ENCODE peak calls at places on chromosomes 1 and 21, in eight cellular contexts. T, W, U, I, Q, O, H and N are unnamed samples. For H3K9me3, the result is how much of the 10 kb centered on the place peaks cover.

GRCh38 chr1:37306871-37307270 is 167.5 kb upstream of the ZC3H12A start:
- DNase-seq in T (no peak), W (no peak), U (no peak), I (no peak), Q (no peak), O (no peak), H (no peak), N (no peak)

GRCh38 chr1:26161408-26162219 is 2.7 kb downstream of the FAM110D start:
- DNase-seq in T (no peak), W (peak), U (peak), I (peak), Q (no peak), O (peak), H (no peak), N (no peak)

GRCh38 chr1:19665456-19666138 is 922 bp downstream of the HTR6 start:
- DNase-seq in T (peak), W (no peak), U (no peak), I (no peak), Q (no peak), O (no peak), H (no peak), N (no peak)

GRCh38 chr1:187121661-187122060 is 292.9 kb downstream of the PLA2G4A start:
- DNase-seq in T (no peak), W (no peak), U (no peak), I (no peak), Q (no peak), O (no peak), H (no peak), N (no peak)

GRCh38 chr1:203744008-203744972 is 20.7 kb upstream of the LAX1 start:
- DNase-seq in T (peak), W (no peak), U (no peak), I (peak), Q (peak), O (no peak), H (no peak), N (no peak)

GRCh38 chr1:167601442-167602380 is 28.3 kb upstream of the RCSD1 start:
- DNase-seq in T (no peak), W (peak), U (peak), I (peak), Q (no peak), O (no peak), H (no peak), N (no peak)

GRCh38 chr1:63980706-63981407 is 207.0 kb downstream of the ROR1 start:
- DNase-seq in T (no peak), W (peak), U (no peak), I (no peak), Q (peak), O (no peak), H (no peak), N (no peak)

GRCh38 chr1:190479537-190479936 is 1.9 kb upstream of the BRINP3 start:
- DNase-seq in T (no peak), W (no peak), U (no peak), I (no peak), Q (no peak), O (no peak), H (no peak), N (no peak)

GRCh38 chr1:108559215-108560142 is at the start of gene EEIG2:
- DNase-seq in T (peak), W (peak), U (peak), I (peak), Q (peak), O (peak), H (peak), N (peak)

GRCh38 chr1:113871597-113872113 is at the start of gene PTPN22:
- DNase-seq in T (no peak), W (peak), U (no peak), I (peak), Q (peak), O (no peak), H (peak), N (no peak)

GRCh38 chr1:22749919-22750670 is 39.5 kb downstream of the EPHB2 start:
- DNase-seq in T (no peak), W (peak), U (no peak), I (no peak), Q (peak), O (peak), H (peak), N (no peak)

GRCh38 chr1:228178737-228179720 is 13.4 kb downstream of the IBA57 start:
- DNase-seq in T (no peak), W (no peak), U (peak), I (no peak), Q (no peak), O (peak), H (no peak), N (no peak)

GRCh38 chr1:162678439-162678838 is 46.2 kb downstream of the DDR2 start:
- DNase-seq in T (no peak), W (no peak), U (no peak), I (no peak), Q (peak), O (no peak), H (peak), N (no peak)

GRCh38 chr21:33021667-33022066 is 4.1 kb upstream of the OLIG2 start:
- DNase-seq in T (no peak), W (no peak), U (no peak), I (no peak), Q (no peak), O (no peak), H (no peak), N (no peak)

GRCh38 chr1:64223329-64224151 is 20.1 kb downstream of the UBE2U start:
- DNase-seq in T (no peak), W (no peak), U (no peak), I (no peak), Q (no peak), O (no peak), H (peak), N (no peak)

GRCh38 chr1:100734716-100735115 is 15.2 kb downstream of the VCAM1 start:
- DNase-seq in T (no peak), W (no peak), U (no peak), I (no peak), Q (no peak), O (no peak), H (peak), N (no peak)

GRCh38 chr1:27557596-27558340 is 46.2 kb downstream of the AHDC1 start:
- DNase-seq in T (peak), W (no peak), U (no peak), I (no peak), Q (no peak), O (no peak), H (no peak), N (peak)

GRCh38 chr1:213999732-214000131 is 12.0 kb downstream of the PROX1 start:
- DNase-seq in T (no peak), W (no peak), U (no peak), I (no peak), Q (no peak), O (no peak), H (no peak), N (no peak)

GRCh38 chr1:229342902-229343587 is at the start of gene CCSAP:
- DNase-seq in T (peak), W (peak), U (peak), I (peak), Q (peak), O (peak), H (no peak), N (no peak)

GRCh38 chr1:56584910-56585528 is 5.7 kb upstream of the PLPP3 start:
- DNase-seq in T (no peak), W (peak), U (peak), I (no peak), Q (peak), O (no peak), H (peak), N (no peak)

GRCh38 chr1:21351898-21352297 is 61.6 kb upstream of the ECE1 start:
- DNase-seq in T (no peak), W (no peak), U (no peak), I (no peak), Q (no peak), O (no peak), H (no peak), N (no peak)

GRCh38 chr1:67285780-67286488 is 21.7 kb upstream of the IL12RB2 start:
- DNase-seq in T (no peak), W (no peak), U (no peak), I (no peak), Q (no peak), O (no peak), H (no peak), N (no peak)

GRCh38 chr1:243233908-243234307 is 21.2 kb downstream of the CEP170 start:
- DNase-seq in T (no peak), W (no peak), U (no peak), I (no peak), Q (no peak), O (no peak), H (peak), N (no peak)

GRCh38 chr1:26184086-26184485 is 6.3 kb upstream of the CATSPER4 start:
- DNase-seq in T (no peak), W (no peak), U (no peak), I (no peak), Q (no peak), O (no peak), H (no peak), N (no peak)

GRCh38 chr1:203038891-203039608 is 12.8 kb downstream of the PPFIA4 start:
- DNase-seq in T (peak), W (peak), U (peak), I (peak), Q (peak), O (peak), H (peak), N (peak)

GRCh38 chr1:228848406-228848805 is 113.1 kb downstream of the RHOU start:
- DNase-seq in T (no peak), W (no peak), U (no peak), I (no peak), Q (no peak), O (no peak), H (no peak), N (no peak)

GRCh38 chr1:200328379-200328778 is 81.5 kb downstream of the ZNF281 start:
- DNase-seq in T (no peak), W (no peak), U (no peak), I (no peak), Q (no peak), O (no peak), H (no peak), N (no peak)

GRCh38 chr1:19797827-19798226 is 1.9 kb downstream of the TMCO4 start:
- DNase-seq in T (no peak), W (no peak), U (no peak), I (no peak), Q (no peak), O (no peak), H (no peak), N (no peak)

GRCh38 chr1:172024516-172024915 is 183.2 kb downstream of the DNM3 start:
- DNase-seq in T (no peak), W (no peak), U (no peak), I (no peak), Q (no peak), O (no peak), H (no peak), N (no peak)

GRCh38 chr21:37684115-37684493 is 232.2 kb downstream of the KCNJ6 start:
- DNase-seq in T (no peak), W (no peak), U (no peak), I (no peak), Q (no peak), O (no peak), H (no peak), N (no peak)

GRCh38 chr21:37687001-37687400 is 229.3 kb downstream of the KCNJ6 start:
- DNase-seq in T (no peak), W (no peak), U (no peak), I (no peak), Q (no peak), O (no peak), H (no peak), N (no peak)

GRCh38 chr21:37684577-37684976 is 231.7 kb downstream of the KCNJ6 start:
- DNase-seq in T (no peak), W (no peak), U (no peak), I (no peak), Q (no peak), O (no peak), H (no peak), N (no peak)

GRCh38 chr21:37683396-37684114 is 232.7 kb downstream of the KCNJ6 start:
- DNase-seq in T (no peak), W (no peak), U (no peak), I (no peak), Q (no peak), O (no peak), H (no peak), N (no peak)

GRCh38 chr21:37688952-37689659 is 227.2 kb downstream of the KCNJ6 start:
- DNase-seq in T (no peak), W (no peak), U (no peak), I (no peak), Q (no peak), O (no peak), H (no peak), N (no peak)
- H3K9me3 ChIP-seq in T (under half), W (under half), U (under half), I (under half), Q (under half), O (under half), H (under half), N (under half)

DNA sequence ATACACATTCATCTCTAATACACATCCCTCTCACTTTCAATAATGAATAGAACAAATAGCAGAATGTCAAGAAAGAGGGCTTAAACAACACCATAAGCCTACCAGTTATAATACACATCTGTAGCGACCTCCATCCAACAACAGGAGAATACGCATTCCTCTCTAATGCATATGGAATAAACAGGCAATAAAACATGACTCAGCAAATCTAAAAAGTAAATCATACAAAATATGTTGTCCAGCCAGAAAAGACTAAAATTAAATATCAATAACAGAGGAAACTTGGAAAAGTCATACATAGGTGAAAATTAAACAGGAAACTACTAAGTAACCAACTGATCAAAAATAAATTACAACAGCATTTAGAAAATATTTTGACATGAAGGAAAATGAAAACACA is 1127.5 kb upstream of the NCAM2 start:
- DNase-seq in T (no peak), W (no peak), U (no peak), I (no peak), Q (no peak), O (no peak), H (no peak), N (no peak)
- H3K9me3 ChIP-seq in T (under half), W (under half), U (under half), I (under half), Q (under half), O (under half), H (under half), N (under half)

GRCh38 chr21:35481005-35481404 is 431.9 kb upstream of the RUNX1 start:
- DNase-seq in T (no peak), W (no peak), U (peak), I (no peak), Q (no peak), O (no peak), H (no peak), N (no peak)
- H3K9me3 ChIP-seq in T (under half), W (under half), U (under half), I (under half), Q (under half), O (under half), H (under half), N (under half)

DNA sequence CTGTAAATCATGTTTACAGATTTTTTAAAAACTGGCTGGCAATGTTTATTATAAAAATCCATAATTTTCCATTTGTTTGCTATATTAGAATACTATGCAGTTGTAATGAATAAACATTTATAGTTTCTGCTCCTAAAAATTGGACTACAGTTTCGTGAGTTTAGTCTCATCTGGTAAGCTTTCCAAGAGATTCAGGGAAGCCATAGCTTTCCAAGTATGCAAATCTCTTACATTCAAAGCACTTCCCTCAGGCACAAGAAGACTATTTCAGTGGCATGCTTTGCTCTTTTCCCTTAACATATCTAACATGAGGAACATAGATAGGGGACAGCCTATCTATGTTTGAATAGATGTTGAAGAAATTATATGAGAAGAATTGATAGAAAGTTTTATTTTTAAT is 77.2 kb downstream of the ADGRL2 start:
- DNase-seq in T (no peak), W (no peak), U (no peak), I (no peak), Q (no peak), O (no peak), H (no peak), N (no peak)
- H3K9me3 ChIP-seq in T (under half), W (under half), U (under half), I (under half), Q (under half), O (under half), H (under half), N (under half)